ENCODE peak calls at places on chromosomes 4 and X, in ten cellular contexts. W, L, X, Y, R, G, S, I, Q and E are unnamed samples.

GRCh38 chr4:9785926-9786325 is 4.5 kb downstream of the DRD5 start:
- DNase-seq in W (no peak), L (no peak), X (no peak), Y (no peak), R (no peak), G (no peak), S (no peak), I (no peak), Q (no peak), E (no peak)

GRCh38 chrX:71111141-71111843 is at the start of gene IL2RG:
- DNase-seq in W (no peak), L (no peak), X (no peak), Y (no peak), R (no peak), G (peak), S (peak), I (peak), Q (no peak), E (no peak)

GRCh38 chr4:11904991-11905760 is 476.5 kb upstream of the HS3ST1 start:
- DNase-seq in W (no peak), L (no peak), X (no peak), Y (no peak), R (no peak), G (no peak), S (no peak), I (no peak), Q (no peak), E (no peak)

GRCh38 chrX:18146954-18147353 is 73.7 kb downstream of the BEND2 start:
- DNase-seq in W (peak), L (no peak), X (no peak), Y (peak), R (no peak), G (no peak), S (peak), I (peak), Q (peak), E (no peak)

GRCh38 chr4:81257841-81258240 is 42.8 kb upstream of the PRKG2 start:
- DNase-seq in W (no peak), L (no peak), X (no peak), Y (no peak), R (no peak), G (no peak), S (no peak), I (no peak), Q (no peak), E (no peak)

GRCh38 chr4:10077492-10078335 is 38.9 kb downstream of the WDR1 start:
- DNase-seq in W (no peak), L (peak), X (no peak), Y (peak), R (no peak), G (peak), S (no peak), I (no peak), Q (no peak), E (no peak)

GRCh38 chr4:118282692-118283091 is 70.1 kb downstream of the PRSS12 start:
- DNase-seq in W (peak), L (no peak), X (no peak), Y (peak), R (no peak), G (no peak), S (peak), I (no peak), Q (peak), E (no peak)

GRCh38 chrX:140967036-140967435 is 35.4 kb upstream of the SPANXB1 start:
- DNase-seq in W (no peak), L (no peak), X (no peak), Y (no peak), R (no peak), G (no peak), S (no peak), I (no peak), Q (no peak), E (no peak)

GRCh38 chr4:176406736-176407135 is 87.0 kb downstream of the SPCS3 start:
- DNase-seq in W (peak), L (no peak), X (no peak), Y (peak), R (no peak), G (no peak), S (no peak), I (no peak), Q (no peak), E (no peak)

GRCh38 chr4:30719363-30720020 is 677 bp upstream of the PCDH7 start:
- DNase-seq in W (peak), L (peak), X (no peak), Y (peak), R (peak), G (no peak), S (no peak), I (no peak), Q (peak), E (peak)

GRCh38 chrX:88416002-88416401 is 331.0 kb upstream of the CPXCR1 start:
- DNase-seq in W (no peak), L (no peak), X (no peak), Y (no peak), R (no peak), G (no peak), S (no peak), I (no peak), Q (no peak), E (no peak)

GRCh38 chr4:156190606-156191005 is 236.9 kb upstream of the CTSO start:
- DNase-seq in W (peak), L (no peak), X (no peak), Y (peak), R (no peak), G (no peak), S (no peak), I (no peak), Q (peak), E (no peak)

GRCh38 chrX:155779831-155780230 is 101.3 kb upstream of the VAMP7 start:
- DNase-seq in W (no peak), L (no peak), X (no peak), Y (no peak), R (no peak), G (no peak), S (no peak), I (no peak), Q (no peak), E (no peak)

GRCh38 chrX:152637649-152638442 is at the start of gene GABRQ:
- DNase-seq in W (peak), L (peak), X (no peak), Y (peak), R (peak), G (no peak), S (no peak), I (no peak), Q (peak), E (peak)

GRCh38 chr4:11073621-11074051 is 355.1 kb downstream of the HS3ST1 start:
- DNase-seq in W (peak), L (no peak), X (no peak), Y (peak), R (no peak), G (no peak), S (no peak), I (no peak), Q (peak), E (no peak)

GRCh38 chrX:34586936-34587335 is 70.1 kb downstream of the TMEM47 start:
- DNase-seq in W (no peak), L (no peak), X (no peak), Y (no peak), R (no peak), G (no peak), S (no peak), I (no peak), Q (no peak), E (no peak)

GRCh38 chr4:48109413-48110263 is 24.4 kb downstream of the TXK start:
- DNase-seq in W (peak), L (no peak), X (no peak), Y (peak), R (no peak), G (no peak), S (peak), I (peak), Q (peak), E (no peak)

GRCh38 chr4:76476606-76477005 is 41.6 kb downstream of the SHROOM3 start:
- DNase-seq in W (no peak), L (no peak), X (no peak), Y (no peak), R (no peak), G (no peak), S (no peak), I (no peak), Q (peak), E (no peak)